ENCODE peak calls at places on chromosomes 12 and 14, in eight cellular contexts. W, Q, Z, J, G, V, T and K are unnamed samples.

GRCh38 chr12:114974333-114974732 is 290.4 kb upstream of the TBX3 start:
- DNase-seq in W (no peak), Q (no peak), Z (no peak), J (no peak), G (no peak), V (no peak), T (no peak), K (no peak)

GRCh38 chr14:57834001-57834598 is 31.8 kb downstream of the SLC35F4 start:
- DNase-seq in W (no peak), Q (no peak), Z (no peak), J (no peak), G (no peak), V (no peak), T (no peak), K (no peak)

GRCh38 chr14:81388236-81388801 is 11.8 kb downstream of the STON2 start:
- DNase-seq in W (no peak), Q (no peak), Z (no peak), J (no peak), G (no peak), V (no peak), T (no peak), K (no peak)

GRCh38 chr14:59711083-59711482 is 134.5 kb upstream of the CCDC175 start:
- DNase-seq in W (no peak), Q (no peak), Z (no peak), J (no peak), G (no peak), V (no peak), T (no peak), K (no peak)

GRCh38 chr12:17680220-17680619 is 409.8 kb downstream of the RERGL start:
- DNase-seq in W (no peak), Q (no peak), Z (no peak), J (no peak), G (no peak), V (no peak), T (no peak), K (no peak)

GRCh38 chr12:89490922-89491321 is 33.7 kb downstream of the GALNT4 start:
- DNase-seq in W (no peak), Q (no peak), Z (no peak), J (no peak), G (no peak), V (no peak), T (no peak), K (no peak)

GRCh38 chr12:27177716-27178115 is 66.4 kb upstream of the STK38L start:
- DNase-seq in W (no peak), Q (no peak), Z (no peak), J (peak; percentile 29), G (peak; percentile 80), V (no peak), T (no peak), K (no peak)

GRCh38 chr12:96210376-96211055 is 16.3 kb downstream of the ELK3 start:
- DNase-seq in W (no peak), Q (no peak), Z (peak; percentile 54), J (no peak), G (no peak), V (peak; percentile 75), T (peak; percentile 30), K (no peak)

GRCh38 chr12:105480162-105480561 is 149.7 kb downstream of the C12orf75 start:
- DNase-seq in W (no peak), Q (no peak), Z (no peak), J (no peak), G (peak; percentile 31), V (no peak), T (no peak), K (no peak)

GRCh38 chr14:61695695-61696527 is 598 bp downstream of the HIF1A start:
- DNase-seq in W (peak; percentile 30), Q (peak; percentile 83), Z (peak; percentile 63), J (peak; percentile 64), G (peak; percentile 47), V (peak; percentile 41), T (peak; percentile 75), K (peak; percentile 75)

GRCh38 chr14:79896009-79896408 is 315.3 kb downstream of the DIO2 start:
- DNase-seq in W (no peak), Q (no peak), Z (no peak), J (peak; percentile 51), G (peak; percentile 33), V (no peak), T (no peak), K (no peak)

GRCh38 chr14:58593977-58594376 is 43.8 kb upstream of the DACT1 start:
- DNase-seq in W (no peak), Q (no peak), Z (no peak), J (no peak), G (no peak), V (no peak), T (no peak), K (no peak)